ENCODE peak calls at places on chromosomes 16 and 17, in ten cellular contexts. F is IMR-90, H is esophagus squamous epithelium, Y is heart left ventricle, L is prostate gland, D is A549, V is ovary, N is HCT116, J is body of pancreas, M is endothelial cell of umbilical vein. W is an unnamed sample.

GRCh38 chr17:9932481-9932880 is 27.4 kb upstream of the RCVRN start:
- DNase-seq in N (no peak), H (no peak), M (no peak), F (peak; percentile 57), Y (peak; percentile 8), D (peak; percentile 26), L (no peak), J (no peak), V (no peak), W (no peak)

GRCh38 chr17:80047176-80047575 is 10.7 kb downstream of the CCDC40 start:
- DNase-seq in H (no peak), D (no peak), Y (no peak), F (no peak), L (no peak), V (no peak), M (no peak), N (no peak), J (no peak), W (no peak)

GRCh38 chr16:55498101-55498500 is 10.8 kb upstream of the LPCAT2 start:
- DNase-seq in Y (no peak), V (no peak), N (no peak), H (no peak), L (peak; percentile 3), D (no peak), J (no peak), F (no peak), M (no peak), W (no peak)

GRCh38 chr16:1705688-1706385 is at the start of gene MAPK8IP3:
- DNase-seq in F (peak; percentile 82), L (peak; percentile 87), J (peak; percentile 88), Y (peak; percentile 89), H (peak; percentile 62), D (peak; percentile 91), M (peak; percentile 95), N (peak; percentile 77), V (peak; percentile 89), W (peak; percentile 94)

GRCh38 chr16:53156516-53156915 is 101.7 kb downstream of the CHD9 start:
- DNase-seq in F (peak; percentile 45), V (no peak), H (no peak), D (no peak), N (no peak), Y (no peak), J (no peak), M (no peak), L (no peak), W (no peak)

GRCh38 chr16:85204242-85205010 is 92.2 kb upstream of the CIBAR2 start:
- DNase-seq in V (no peak), Y (peak; percentile 31), H (no peak), J (no peak), F (peak; percentile 93), M (peak; percentile 76), L (no peak), D (no peak), N (no peak), W (no peak)

GRCh38 chr17:561118-561517 is 153.5 kb downstream of the VPS53 start:
- DNase-seq in L (no peak), Y (peak; percentile 34), N (no peak), F (peak; percentile 85), H (no peak), M (peak; percentile 50), V (no peak), J (no peak), D (no peak), W (no peak)

GRCh38 chr16:11296706-11297491 is 15.8 kb upstream of the PRM1 start:
- DNase-seq in F (no peak), M (no peak), N (no peak), V (no peak), J (peak; percentile 56), H (no peak), D (no peak), Y (no peak), L (peak; percentile 85), W (no peak)

GRCh38 chr16:55876854-55877253 is 1.7 kb upstream of the CES5A start:
- DNase-seq in V (no peak), H (no peak), Y (no peak), D (peak; percentile 14), F (peak; percentile 1), N (no peak), M (no peak), J (no peak), L (no peak), W (no peak)

GRCh38 chr17:83200231-83200699 is 120.9 kb downstream of the METRNL start:
- DNase-seq in N (no peak), F (peak; percentile 26), Y (peak; percentile 85), D (no peak), L (peak; percentile 51), J (peak; percentile 71), M (no peak), H (no peak), V (peak; percentile 41), W (peak; percentile 63)

GRCh38 chr17:7016886-7017826 is 4.7 kb downstream of the RNASEK start:
- DNase-seq in M (no peak), Y (peak; percentile 40), L (no peak), V (no peak), N (no peak), H (no peak), J (no peak), F (no peak), D (no peak), W (no peak)

GRCh38 chr16:29848420-29849297 is 14.4 kb downstream of the CDIPT start:
- DNase-seq in F (peak; percentile 63), N (peak; percentile 44), M (peak; percentile 63), Y (peak; percentile 79), H (no peak), L (peak; percentile 27), V (peak; percentile 81), D (peak; percentile 77), J (peak; percentile 70), W (peak; percentile 88)

GRCh38 chr17:80252871-80253270 is 7.8 kb upstream of the RNF213 start:
- DNase-seq in D (peak; percentile 88), M (no peak), N (peak; percentile 46), L (peak; percentile 71), Y (no peak), H (no peak), V (no peak), F (no peak), J (peak; percentile 76), W (peak; percentile 84)

GRCh38 chr16:75443301-75443700 is 10.0 kb upstream of the CFDP1 start:
- DNase-seq in M (no peak), V (no peak), J (no peak), N (no peak), F (peak; percentile 33), D (no peak), Y (no peak), H (no peak), L (no peak), W (no peak)

GRCh38 chr16:38941-39892 is 14.2 kb downstream of the POLR3K start:
- DNase-seq in H (no peak), M (no peak), J (peak; percentile 28), D (no peak), F (no peak), Y (no peak), L (no peak), V (no peak), N (no peak), W (peak; percentile 77)

DNA sequence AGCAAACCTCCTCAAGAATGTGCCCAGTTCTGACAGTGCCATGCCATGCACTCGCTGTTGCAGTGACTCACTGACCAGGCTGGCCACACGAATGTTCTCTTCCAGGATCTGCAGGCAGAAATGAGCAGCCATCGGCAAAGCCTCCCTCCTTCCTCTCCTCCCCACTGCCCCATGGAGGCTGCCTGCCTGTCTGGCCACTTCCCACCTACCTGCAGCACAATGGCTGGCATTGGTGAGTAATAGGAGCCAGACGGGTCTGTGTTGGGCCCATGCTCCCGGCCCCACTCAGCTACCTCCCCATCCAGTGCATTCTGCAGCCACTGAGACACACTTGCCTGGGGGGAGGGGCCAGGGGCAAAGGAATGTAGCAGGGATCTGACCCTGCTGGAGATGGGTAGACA is 2.8 kb upstream of the MATCAP1 start:
- DNase-seq in L (no peak), H (no peak), M (no peak), J (no peak), F (no peak), D (no peak), Y (no peak), V (no peak), N (no peak), W (no peak)
- H3K27ac ChIP-seq in L (no peak overlapping the region), H (no peak overlapping the region), M (no peak overlapping the region), J (no peak overlapping the region), F (no peak overlapping the region), D (no peak overlapping the region), Y (no peak overlapping the region), V (no peak overlapping the region), N (no peak overlapping the region), W (no peak overlapping the region)

GRCh38 chr17:77450742-77451270 is 310.0 kb downstream of the SEC14L1 start:
- DNase-seq in M (no peak), J (no peak), V (no peak), H (no peak), N (no peak), L (no peak), Y (no peak), D (no peak), F (no peak), W (no peak)
- H3K4me1 ChIP-seq in M (peaks cover 32% of the 10 kb centered on the region), J (peaks cover 76% of the 10 kb centered on the region), V (peaks cover 22% of the 10 kb centered on the region), H (peaks cover 79% of the 10 kb centered on the region), N (peaks cover 39% of the 10 kb centered on the region), L (peaks cover 52% of the 10 kb centered on the region), Y (peaks cover 89% of the 10 kb centered on the region), D (peaks cover 22% of the 10 kb centered on the region), F (peaks cover 61% of the 10 kb centered on the region), W (peaks cover 63% of the 10 kb centered on the region)

GRCh38 chr16:67546091-67546501 is 16.2 kb upstream of the CTCF start:
- DNase-seq in N (no peak), J (no peak), H (no peak), Y (no peak), M (no peak), V (no peak), D (no peak), L (no peak), F (no peak), W (no peak)
- TF ChIP-seq POLR2A in N (no peak), J (no peak), H (no peak), Y (no peak), M (no peak), V (no peak), D (no peak), L (no peak), F (no peak), W (no peak)

GRCh38 chr17:41666708-41667279 is 21.9 kb upstream of the EIF1 start:
- DNase-seq in M (peak; percentile 72), J (peak; percentile 89), L (peak; percentile 67), D (peak; percentile 84), N (peak; percentile 52), V (peak; percentile 86), H (peak; percentile 29), F (peak; percentile 61), Y (peak; percentile 84), W (peak; percentile 91)
- H3K27ac ChIP-seq in M (peak overlapping the region; percentile 39), J (peak overlapping the region; percentile 90), L (peak overlapping the region; percentile 81), D (peak overlapping the region; percentile 86), N (peak overlapping the region; percentile 69), V (peak overlapping the region; percentile 38), H (peak overlapping the region; percentile 97), F (peak overlapping the region; percentile 60), Y (peak overlapping the region; percentile 79), W (peak overlapping the region; percentile 84)

GRCh38 chr17:17182601-17183136 is 23.5 kb downstream of the PLD6 start:
- DNase-seq in H (no peak), F (no peak), M (no peak), D (no peak), V (no peak), L (no peak), Y (no peak), J (no peak), N (no peak), W (no peak)
- H3K4me1 ChIP-seq in H (peaks cover 7% of the 10 kb centered on the region), F (peaks cover 2% of the 10 kb centered on the region), M (peaks cover 26% of the 10 kb centered on the region), D (peaks cover 4% of the 10 kb centered on the region), V (no peaks in the 10 kb centered on the region), L (no peaks in the 10 kb centered on the region), Y (peaks cover 79% of the 10 kb centered on the region), J (peaks cover 26% of the 10 kb centered on the region), N (peaks cover 4% of the 10 kb centered on the region), W (peaks cover 13% of the 10 kb centered on the region)

GRCh38 chr17:63592797-63593196 is 7.9 kb upstream of the TACO1 start:
- DNase-seq in Y (no peak), F (no peak), D (no peak), J (no peak), V (no peak), L (no peak), M (no peak), N (no peak), H (no peak), W (no peak)
- TF ChIP-seq POLR2A in Y (no peak), F (no peak), D (no peak), J (no peak), V (no peak), L (no peak), M (no peak), N (no peak), H (no peak), W (no peak)